ENCODE peak calls at places on chromosomes 5 and 9, in five cellular contexts. G is kidney epithelial cell, T is HCT116, P is astrocyte, U is fibroblast of pulmonary artery. O is an unnamed sample.

GRCh38 chr9:124062172-124062571 is 50.6 kb downstream of the LHX2 start:
- DNase-seq in T (no peak), P (no peak), U (no peak), G (no peak), O (no peak)

GRCh38 chr5:1896602-1897376 is 14.1 kb upstream of the IRX4 start:
- DNase-seq in G (no peak), P (no peak), T (no peak), U (no peak), O (no peak)

GRCh38 chr5:115243412-115243811 is 19.3 kb downstream of the PGGT1B start:
- DNase-seq in P (peak), T (no peak), U (peak), G (no peak), O (no peak)

GRCh38 chr5:58497956-58498942 is 7.0 kb downstream of the GAPT start:
- DNase-seq in G (no peak), T (peak), U (peak), P (peak), O (no peak)

GRCh38 chr5:41793156-41793770 is 77.0 kb downstream of the OXCT1 start:
- DNase-seq in P (peak), U (peak), G (no peak), T (no peak), O (no peak)

GRCh38 chr9:131597246-131597645 is 51.9 kb downstream of the PRRT1B start:
- DNase-seq in G (no peak), U (no peak), T (no peak), P (no peak), O (no peak)

GRCh38 chr9:109150925-109151547 is 16.0 kb downstream of the FRRS1L start:
- DNase-seq in U (no peak), G (no peak), P (no peak), T (no peak), O (no peak)

GRCh38 chr9:111691686-111692329 is 30.4 kb downstream of the GNG10 start:
- DNase-seq in T (peak), U (peak), P (peak), G (no peak), O (peak)

GRCh38 chr9:105503873-105504272 is 54.1 kb upstream of the FKTN start:
- DNase-seq in U (peak), P (no peak), G (no peak), T (no peak), O (no peak)

GRCh38 chr5:146451411-146451810 is 4.3 kb downstream of the TCERG1 start:
- DNase-seq in G (no peak), P (no peak), T (no peak), U (no peak), O (no peak)

GRCh38 chr5:151180291-151180690 is 22.7 kb upstream of the ANXA6 start:
- DNase-seq in U (no peak), T (no peak), G (no peak), P (no peak), O (no peak)

GRCh38 chr9:31168161-31168560 is 1216.3 kb upstream of the ACO1 start:
- DNase-seq in G (no peak), T (no peak), P (no peak), U (no peak), O (no peak)

GRCh38 chr9:129281506-129282145 is 103.6 kb upstream of the IER5L start:
- DNase-seq in U (no peak), T (no peak), P (no peak), G (no peak), O (no peak)

GRCh38 chr5:44252545-44252944 is 136.7 kb downstream of the FGF10 start:
- DNase-seq in U (no peak), G (no peak), T (no peak), P (no peak), O (no peak)

GRCh38 chr5:160770718-160771117 is 81.3 kb downstream of the ATP10B start:
- DNase-seq in U (no peak), P (no peak), T (no peak), G (no peak), O (no peak)

GRCh38 chr5:131997727-131998117 is 13.7 kb downstream of the ACSL6 start:
- DNase-seq in G (no peak), T (no peak), P (no peak), U (no peak), O (no peak)

GRCh38 chr5:83029-83428 is 8.9 kb upstream of the PLEKHG4B start:
- DNase-seq in T (no peak), U (no peak), G (no peak), P (no peak), O (no peak)

GRCh38 chr5:13945271-13945670 is 783 bp upstream of the DNAH5 start:
- DNase-seq in P (no peak), T (no peak), U (no peak), G (no peak), O (no peak)

DNA sequence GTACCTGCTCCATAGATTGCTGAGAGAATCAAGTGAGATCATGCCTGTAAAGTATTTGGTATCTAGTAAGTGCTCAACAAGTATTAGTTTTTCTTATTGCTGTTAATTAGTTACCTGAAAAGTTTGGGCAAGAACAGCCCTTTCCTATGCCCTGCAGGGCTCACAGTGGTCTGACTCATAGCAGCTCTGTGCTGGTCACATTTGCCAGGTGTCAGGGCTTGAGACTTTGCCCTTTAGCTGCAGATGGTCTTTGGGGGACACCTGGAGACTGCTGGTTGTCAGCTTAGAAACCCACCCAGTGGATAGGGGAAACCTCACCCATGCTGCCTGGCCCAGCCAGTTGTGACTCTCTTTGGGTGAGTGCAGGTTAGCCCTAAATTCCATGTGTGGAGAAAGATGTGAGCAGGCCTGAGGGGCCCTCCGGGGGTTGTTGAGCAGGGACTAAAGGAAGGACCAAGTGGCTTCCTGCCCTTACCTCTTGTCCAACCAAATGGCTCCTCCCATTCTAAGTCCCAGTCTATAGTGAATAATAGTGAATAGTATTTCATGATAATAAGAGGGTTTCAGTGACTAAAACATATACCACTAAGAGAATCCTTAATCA is 9.0 kb downstream of the COL27A1 start:
- DNase-seq in P (no peak), G (no peak), U (no peak), T (no peak), O (no peak)
- H3K4me3 ChIP-seq in P (no peak), G (no peak), U (no peak), T (no peak), O (no peak)

DNA sequence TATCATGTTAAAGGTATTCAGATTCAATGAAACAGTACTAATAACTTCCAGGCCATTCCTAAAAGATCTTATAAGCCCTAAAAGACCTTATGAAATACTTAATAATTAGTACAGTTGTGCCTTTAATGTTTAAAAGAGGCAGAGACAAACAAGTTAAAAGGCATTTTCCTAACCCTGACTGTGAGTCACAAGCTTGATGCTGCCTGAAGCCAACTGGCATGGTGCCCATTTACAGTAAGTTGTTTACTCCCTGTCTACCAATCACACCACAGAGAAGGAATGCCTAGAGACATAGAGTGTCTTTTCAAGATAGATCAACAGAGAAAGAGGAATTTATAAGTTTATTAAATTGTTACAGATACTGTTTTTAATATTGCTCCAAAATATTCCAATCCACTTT is 47.8 kb downstream of the NR3C1 start:
- DNase-seq in G (peak), P (peak), T (peak), U (peak), O (peak)
- H3K4me3 ChIP-seq in G (no peak), P (no peak), T (no peak), U (no peak), O (no peak)

GRCh38 chr9:125343518-125344284 is 82.1 kb downstream of the GAPVD1 start:
- DNase-seq in T (no peak), G (peak), P (peak), U (peak), O (no peak)
- H3K4me3 ChIP-seq in T (no peak), G (no peak), P (no peak), U (no peak), O (no peak)

GRCh38 chr5:180283026-180283615 is 8.8 kb downstream of the MAPK9 start:
- DNase-seq in U (peak), P (peak), T (no peak), G (no peak), O (no peak)

GRCh38 chr5:180287404-180287803 is 4.5 kb downstream of the MAPK9 start:
- DNase-seq in G (no peak), U (no peak), T (no peak), P (no peak), O (no peak)

GRCh38 chr5:180282281-180282680 is 9.6 kb downstream of the MAPK9 start:
- DNase-seq in U (no peak), G (no peak), P (no peak), T (no peak), O (no peak)

GRCh38 chr5:180284161-180284560 is 7.7 kb downstream of the MAPK9 start:
- DNase-seq in U (no peak), P (no peak), T (no peak), G (no peak), O (no peak)

GRCh38 chr5:180281706-180282105 is 10.2 kb downstream of the MAPK9 start:
- DNase-seq in P (no peak), G (no peak), U (no peak), T (no peak), O (no peak)
- H3K4me3 ChIP-seq in P (no peak), G (no peak), U (no peak), T (no peak), O (no peak)

GRCh38 chr5:87769137-87769536 is 356.4 kb upstream of the CCNH start:
- DNase-seq in U (no peak), P (no peak), G (no peak), T (no peak), O (no peak)

GRCh38 chr5:87765009-87765408 is 352.3 kb upstream of the CCNH start:
- DNase-seq in P (no peak), U (no peak), T (no peak), G (no peak), O (no peak)

GRCh38 chr5:87770016-87770415 is 357.3 kb upstream of the CCNH start:
- DNase-seq in U (no peak), G (no peak), P (no peak), T (no peak), O (no peak)

DNA sequence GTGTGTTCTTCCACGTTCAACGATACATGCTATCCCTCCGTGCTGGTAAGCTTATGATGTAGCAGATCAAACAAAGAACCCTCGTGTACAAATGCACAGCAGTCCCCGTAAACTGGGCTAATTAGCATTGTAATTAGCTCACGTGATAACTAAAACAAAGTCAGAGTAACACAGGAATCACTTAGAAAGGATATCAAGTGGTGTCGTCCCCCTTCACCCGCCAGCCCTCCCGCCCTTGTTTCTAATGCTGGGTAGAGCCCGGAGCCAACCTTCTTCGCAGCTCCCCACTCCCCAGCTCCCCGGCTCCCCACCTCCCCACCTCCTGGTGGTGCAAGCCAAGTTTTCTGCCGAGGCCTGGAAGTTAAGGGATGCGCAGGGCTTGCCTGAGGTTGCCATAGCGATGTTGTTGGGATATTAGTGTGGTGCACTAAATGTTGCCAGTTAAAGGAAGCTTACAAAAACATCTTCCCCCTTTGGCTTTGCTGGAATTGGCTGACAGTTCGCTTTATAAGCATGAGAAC is 357.9 kb upstream of the CCNH start:
- DNase-seq in U (no peak), P (no peak), G (no peak), T (no peak), O (no peak)
- H3K4me3 ChIP-seq in U (no peak), P (no peak), G (no peak), T (no peak), O (no peak)

GRCh38 chr5:55597014-55597981 is 62.5 kb upstream of the PLPP1 start:
- DNase-seq in G (no peak), T (peak), U (peak), P (peak), O (no peak)
- H3K4me3 ChIP-seq in G (no peak), T (no peak), U (no peak), P (no peak), O (no peak)

O was measured in Panc1.